ENCODE peak calls at places on chromosome 20, in seven cellular contexts. W, L, Q, J, A, I and V are unnamed samples. For H3K4me1, the result is how much of the 10 kb centered on the place peaks cover.

GRCh38 chr20:51800132-51800721 is 2.1 kb downstream of the SALL4 start:
- DNase-seq in W (no peak), L (peak), Q (peak), J (peak), A (peak), I (peak), V (peak)

GRCh38 chr20:24034820-24035219 is 46.2 kb upstream of the GGTLC1 start:
- DNase-seq in W (no peak), L (no peak), Q (no peak), J (no peak), A (no peak), I (no peak), V (no peak)

GRCh38 chr20:41411458-41411857 is 44.8 kb upstream of the EMILIN3 start:
- DNase-seq in W (no peak), L (peak), Q (no peak), J (no peak), A (no peak), I (peak), V (no peak)

GRCh38 chr20:14820771-14821170 is 483.4 kb upstream of the FLRT3 start:
- DNase-seq in W (no peak), L (no peak), Q (no peak), J (no peak), A (no peak), I (no peak), V (no peak)

GRCh38 chr20:11305406-11305805 is 612.3 kb upstream of the BTBD3 start:
- DNase-seq in W (no peak), L (no peak), Q (no peak), J (no peak), A (no peak), I (peak), V (no peak)

GRCh38 chr20:59672576-59672975 is 68.2 kb downstream of the PHACTR3 start:
- DNase-seq in W (no peak), L (no peak), Q (no peak), J (no peak), A (no peak), I (no peak), V (no peak)

GRCh38 chr20:61640171-61640570 is 388.1 kb downstream of the CDH4 start:
- DNase-seq in W (no peak), L (no peak), Q (no peak), J (no peak), A (no peak), I (no peak), V (no peak)

GRCh38 chr20:53748176-53748575 is 154.5 kb upstream of the ZNF217 start:
- DNase-seq in W (no peak), L (no peak), Q (no peak), J (no peak), A (no peak), I (no peak), V (no peak)

GRCh38 chr20:51122931-51123658 is 100.2 kb upstream of the KCNG1 start:
- DNase-seq in W (no peak), L (no peak), Q (no peak), J (no peak), A (no peak), I (no peak), V (no peak)

GRCh38 chr20:20632644-20633043 is 79.8 kb downstream of the RALGAPA2 start:
- DNase-seq in W (no peak), L (no peak), Q (no peak), J (no peak), A (no peak), I (no peak), V (no peak)

GRCh38 chr20:37426978-37427377 is 81.0 kb downstream of the SRC start:
- DNase-seq in W (no peak), L (no peak), Q (no peak), J (no peak), A (no peak), I (no peak), V (no peak)

GRCh38 chr20:36856691-36857635 is 19.0 kb upstream of the TLDC2 start:
- DNase-seq in W (no peak), L (peak), Q (no peak), J (peak), A (no peak), I (no peak), V (peak)

GRCh38 chr20:62603021-62603906 is 39.0 kb upstream of the SLCO4A1 start:
- DNase-seq in W (no peak), L (peak), Q (peak), J (peak), A (peak), I (no peak), V (peak)

GRCh38 chr20:8389381-8390368 is 257.6 kb downstream of the PLCB1 start:
- DNase-seq in W (no peak), L (peak), Q (no peak), J (no peak), A (no peak), I (peak), V (no peak)

GRCh38 chr20:61766921-61767610 is 298.6 kb downstream of the TAF4 start:
- DNase-seq in W (no peak), L (no peak), Q (no peak), J (no peak), A (no peak), I (no peak), V (no peak)

GRCh38 chr20:35277531-35278395 is at the start of gene MMP24OS:
- DNase-seq in W (peak), L (peak), Q (peak), J (peak), A (peak), I (peak), V (peak)
- H3K4me1 ChIP-seq in W (under half), L (under half), Q (under half), J (under half), A (under half), I (under half), V (under half)

GRCh38 chr20:33474097-33474846 is 15.6 kb upstream of the CBFA2T2 start:
- DNase-seq in W (no peak), L (peak), Q (peak), J (no peak), A (no peak), I (no peak), V (no peak)

GRCh38 chr20:33477386-33478234 is 12.3 kb upstream of the CBFA2T2 start:
- DNase-seq in W (no peak), L (no peak), Q (peak), J (no peak), A (no peak), I (peak), V (no peak)

GRCh38 chr20:33472868-33473267 is 17.0 kb upstream of the CBFA2T2 start:
- DNase-seq in W (no peak), L (no peak), Q (no peak), J (no peak), A (no peak), I (no peak), V (no peak)

GRCh38 chr20:33475381-33476160 is 14.3 kb upstream of the CBFA2T2 start:
- DNase-seq in W (no peak), L (no peak), Q (peak), J (no peak), A (no peak), I (peak), V (peak)

GRCh38 chr20:33474963-33475362 is 14.9 kb upstream of the CBFA2T2 start:
- DNase-seq in W (no peak), L (no peak), Q (no peak), J (no peak), A (no peak), I (no peak), V (no peak)
- H3K4me1 ChIP-seq in W (under half), L (under half), Q (under half), J (under half), A (under half), I (under half), V (under half)

DNA sequence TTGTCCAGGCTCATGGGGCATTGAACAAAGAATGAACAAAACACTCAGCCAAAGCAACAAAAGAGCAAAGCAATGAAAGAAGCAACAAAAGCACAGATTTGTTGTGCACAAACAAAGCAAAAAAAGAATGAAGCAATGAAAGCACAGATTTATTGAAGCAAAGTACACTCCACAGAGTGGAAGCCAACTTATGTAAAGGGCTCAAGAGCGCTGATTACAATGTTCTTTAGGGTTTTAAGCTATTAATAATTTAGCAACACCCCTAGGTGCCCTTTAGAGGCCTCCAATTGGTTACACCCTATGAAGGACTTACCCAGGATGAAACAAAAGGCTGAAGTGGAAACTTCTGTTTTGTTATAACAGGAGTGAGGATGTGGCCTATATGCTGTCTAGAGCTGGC is 179.2 kb upstream of the PROKR2 start:
- DNase-seq in W (no peak), L (no peak), Q (no peak), J (no peak), A (no peak), I (no peak), V (no peak)
- H3K4me1 ChIP-seq in W (under half), L (under half), Q (under half), J (under half), A (under half), I (under half), V (under half)

GRCh38 chr20:50038169-50038568 is 55.4 kb downstream of the SNAI1 start:
- DNase-seq in W (no peak), L (no peak), Q (no peak), J (no peak), A (no peak), I (no peak), V (no peak)

GRCh38 chr20:50038574-50038991 is 55.8 kb downstream of the SNAI1 start:
- DNase-seq in W (no peak), L (no peak), Q (no peak), J (no peak), A (no peak), I (no peak), V (no peak)

GRCh38 chr20:50036703-50037102 is 53.9 kb downstream of the SNAI1 start:
- DNase-seq in W (no peak), L (no peak), Q (no peak), J (no peak), A (no peak), I (no peak), V (peak)

GRCh38 chr20:50037575-50037974 is 54.8 kb downstream of the SNAI1 start:
- DNase-seq in W (no peak), L (no peak), Q (no peak), J (no peak), A (no peak), I (no peak), V (no peak)

DNA sequence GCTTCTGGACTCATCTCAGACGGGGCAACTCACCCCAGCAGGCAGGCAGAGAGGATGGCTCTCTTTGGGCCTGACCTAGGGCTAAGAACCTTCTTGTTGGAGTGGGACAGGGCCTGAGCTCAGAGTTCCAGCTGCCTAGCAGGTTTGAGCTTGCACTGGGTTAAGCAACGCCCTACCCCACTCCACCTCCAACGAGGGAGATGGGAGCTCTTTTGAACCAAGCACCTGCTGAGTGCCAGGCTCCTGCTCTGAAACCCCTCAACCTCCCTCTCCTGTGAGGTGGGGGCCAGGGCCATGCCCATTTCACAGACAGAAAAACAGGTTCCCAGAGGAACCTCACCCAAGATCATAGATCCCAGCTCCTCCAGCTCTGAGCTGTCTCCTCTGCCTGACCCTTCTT is 54.3 kb downstream of the SNAI1 start:
- DNase-seq in W (no peak), L (no peak), Q (no peak), J (no peak), A (no peak), I (no peak), V (no peak)
- H3K4me1 ChIP-seq in W (under half), L (under half), Q (under half), J (under half), A (under half), I (under half), V (under half)